ENCODE peak calls at places on chromosome 15, in nine cellular contexts. One of them, this sample, is unnamed.
A peak's percentile ranks its signal among the peaks of the same experiment; 100 is the strongest.

GRCh38 chr15:40331637-40332036 is 8.1 kb downstream of the INAFM2 start:
- DNase-seq in NCI-H1417: no peak
- DNase-seq in NCI-H524: no peak
- DNase-seq in fibroblast of lung: no peak
- DNase-seq in COR-L47: no peak
- DNase-seq in C1 segment of cervical spinal cord: no peak
- DNase-seq in activated CD4-positive, CD25-positive, alpha-beta regulatory T cell: no peak
- DNase-seq in stimulated activated CD4-positive, alpha-beta T cell treated with anti-CD3 and anti-CD28 coated beads, Interleukin-4, amount 100 ng/mL, for 24 hours: no peak
- DNase-seq in GM23248: no peak
- DNase-seq in this sample: no peak

GRCh38 chr15:65833501-65834220 is 35.6 kb upstream of the RAB11A start:
- DNase-seq in NCI-H1417: peak; percentile 92
- DNase-seq in NCI-H524: peak; percentile 19
- DNase-seq in fibroblast of lung: no peak
- DNase-seq in COR-L47: peak; percentile 70
- DNase-seq in C1 segment of cervical spinal cord: no peak
- DNase-seq in activated CD4-positive, CD25-positive, alpha-beta regulatory T cell: no peak
- DNase-seq in stimulated activated CD4-positive, alpha-beta T cell treated with anti-CD3 and anti-CD28 coated beads, Interleukin-4, amount 100 ng/mL, for 24 hours: peak; percentile 39
- DNase-seq in GM23248: no peak
- DNase-seq in this sample: no peak

GRCh38 chr15:98525625-98526024 is 122.7 kb upstream of the IGF1R start:
- DNase-seq in NCI-H1417: no peak
- DNase-seq in NCI-H524: no peak
- DNase-seq in fibroblast of lung: no peak
- DNase-seq in COR-L47: no peak
- DNase-seq in C1 segment of cervical spinal cord: no peak
- DNase-seq in activated CD4-positive, CD25-positive, alpha-beta regulatory T cell: no peak
- DNase-seq in stimulated activated CD4-positive, alpha-beta T cell treated with anti-CD3 and anti-CD28 coated beads, Interleukin-4, amount 100 ng/mL, for 24 hours: no peak
- DNase-seq in GM23248: peak; percentile 22
- DNase-seq in this sample: no peak

GRCh38 chr15:40265875-40266274 is 17.0 kb downstream of the ANKRD63 start:
- DNase-seq in NCI-H1417: no peak
- DNase-seq in NCI-H524: no peak
- DNase-seq in fibroblast of lung: no peak
- DNase-seq in COR-L47: no peak
- DNase-seq in C1 segment of cervical spinal cord: no peak
- DNase-seq in activated CD4-positive, CD25-positive, alpha-beta regulatory T cell: no peak
- DNase-seq in stimulated activated CD4-positive, alpha-beta T cell treated with anti-CD3 and anti-CD28 coated beads, Interleukin-4, amount 100 ng/mL, for 24 hours: no peak
- DNase-seq in GM23248: no peak
- DNase-seq in this sample: no peak

GRCh38 chr15:69319384-69320375 is 21.0 kb downstream of the PAQR5 start:
- DNase-seq in NCI-H1417: no peak
- DNase-seq in NCI-H524: no peak
- DNase-seq in fibroblast of lung: no peak
- DNase-seq in COR-L47: no peak
- DNase-seq in C1 segment of cervical spinal cord: no peak
- DNase-seq in activated CD4-positive, CD25-positive, alpha-beta regulatory T cell: no peak
- DNase-seq in stimulated activated CD4-positive, alpha-beta T cell treated with anti-CD3 and anti-CD28 coated beads, Interleukin-4, amount 100 ng/mL, for 24 hours: no peak
- DNase-seq in GM23248: no peak
- DNase-seq in this sample: no peak

GRCh38 chr15:98745650-98746374 is 97.5 kb downstream of the IGF1R start:
- DNase-seq in NCI-H1417: no peak
- DNase-seq in NCI-H524: no peak
- DNase-seq in fibroblast of lung: peak; percentile 76
- DNase-seq in COR-L47: no peak
- DNase-seq in C1 segment of cervical spinal cord: no peak
- DNase-seq in activated CD4-positive, CD25-positive, alpha-beta regulatory T cell: no peak
- DNase-seq in stimulated activated CD4-positive, alpha-beta T cell treated with anti-CD3 and anti-CD28 coated beads, Interleukin-4, amount 100 ng/mL, for 24 hours: no peak
- DNase-seq in GM23248: no peak
- DNase-seq in this sample: no peak

GRCh38 chr15:73010154-73011152 is 41.8 kb upstream of the NEO1 start:
- DNase-seq in NCI-H1417: no peak
- DNase-seq in NCI-H524: no peak
- DNase-seq in fibroblast of lung: no peak
- DNase-seq in COR-L47: no peak
- DNase-seq in C1 segment of cervical spinal cord: no peak
- DNase-seq in activated CD4-positive, CD25-positive, alpha-beta regulatory T cell: no peak
- DNase-seq in stimulated activated CD4-positive, alpha-beta T cell treated with anti-CD3 and anti-CD28 coated beads, Interleukin-4, amount 100 ng/mL, for 24 hours: no peak
- DNase-seq in GM23248: peak; percentile 43
- DNase-seq in this sample: no peak

GRCh38 chr15:76503804-76504203 is 167.2 kb downstream of the ISL2 start:
- DNase-seq in NCI-H1417: no peak
- DNase-seq in NCI-H524: no peak
- DNase-seq in fibroblast of lung: no peak
- DNase-seq in COR-L47: no peak
- DNase-seq in C1 segment of cervical spinal cord: no peak
- DNase-seq in activated CD4-positive, CD25-positive, alpha-beta regulatory T cell: no peak
- DNase-seq in stimulated activated CD4-positive, alpha-beta T cell treated with anti-CD3 and anti-CD28 coated beads, Interleukin-4, amount 100 ng/mL, for 24 hours: no peak
- DNase-seq in GM23248: no peak
- DNase-seq in this sample: no peak

GRCh38 chr15:45354711-45355110 is 23.6 kb downstream of the GATM start:
- DNase-seq in NCI-H1417: no peak
- DNase-seq in NCI-H524: no peak
- DNase-seq in fibroblast of lung: no peak
- DNase-seq in COR-L47: no peak
- DNase-seq in C1 segment of cervical spinal cord: no peak
- DNase-seq in activated CD4-positive, CD25-positive, alpha-beta regulatory T cell: no peak
- DNase-seq in stimulated activated CD4-positive, alpha-beta T cell treated with anti-CD3 and anti-CD28 coated beads, Interleukin-4, amount 100 ng/mL, for 24 hours: no peak
- DNase-seq in GM23248: no peak
- DNase-seq in this sample: no peak

GRCh38 chr15:66834863-66835557 is 133.0 kb downstream of the SMAD6 start:
- DNase-seq in NCI-H1417: no peak
- DNase-seq in NCI-H524: no peak
- DNase-seq in fibroblast of lung: peak; percentile 29
- DNase-seq in COR-L47: no peak
- DNase-seq in C1 segment of cervical spinal cord: no peak
- DNase-seq in activated CD4-positive, CD25-positive, alpha-beta regulatory T cell: no peak
- DNase-seq in stimulated activated CD4-positive, alpha-beta T cell treated with anti-CD3 and anti-CD28 coated beads, Interleukin-4, amount 100 ng/mL, for 24 hours: no peak
- DNase-seq in GM23248: no peak
- DNase-seq in this sample: no peak

GRCh38 chr15:40238927-40239591 is at the start of gene PAK6:
- DNase-seq in NCI-H1417: peak; percentile 70
- DNase-seq in NCI-H524: no peak
- DNase-seq in fibroblast of lung: peak; percentile 64
- DNase-seq in COR-L47: peak; percentile 64
- DNase-seq in C1 segment of cervical spinal cord: no peak
- DNase-seq in activated CD4-positive, CD25-positive, alpha-beta regulatory T cell: no peak
- DNase-seq in stimulated activated CD4-positive, alpha-beta T cell treated with anti-CD3 and anti-CD28 coated beads, Interleukin-4, amount 100 ng/mL, for 24 hours: peak; percentile 45
- DNase-seq in GM23248: peak; percentile 90
- DNase-seq in this sample: no peak

GRCh38 chr15:63668601-63669000 is 71.4 kb downstream of the FBXL22 start:
- DNase-seq in NCI-H1417: no peak
- DNase-seq in NCI-H524: no peak
- DNase-seq in fibroblast of lung: no peak
- DNase-seq in COR-L47: no peak
- DNase-seq in C1 segment of cervical spinal cord: no peak
- DNase-seq in activated CD4-positive, CD25-positive, alpha-beta regulatory T cell: no peak
- DNase-seq in stimulated activated CD4-positive, alpha-beta T cell treated with anti-CD3 and anti-CD28 coated beads, Interleukin-4, amount 100 ng/mL, for 24 hours: no peak
- DNase-seq in GM23248: no peak
- DNase-seq in this sample: no peak

GRCh38 chr15:45795487-45796069 is 160.7 kb downstream of the SQOR start:
- DNase-seq in NCI-H1417: peak; percentile 89
- DNase-seq in NCI-H524: peak; percentile 95
- DNase-seq in fibroblast of lung: no peak
- DNase-seq in COR-L47: peak; percentile 82
- DNase-seq in C1 segment of cervical spinal cord: no peak
- DNase-seq in activated CD4-positive, CD25-positive, alpha-beta regulatory T cell: no peak
- DNase-seq in stimulated activated CD4-positive, alpha-beta T cell treated with anti-CD3 and anti-CD28 coated beads, Interleukin-4, amount 100 ng/mL, for 24 hours: no peak
- DNase-seq in GM23248: peak; percentile 38
- DNase-seq in this sample: no peak

GRCh38 chr15:62287066-62287857 is 122.2 kb upstream of the C2CD4B start:
- DNase-seq in NCI-H1417: peak; percentile 19
- DNase-seq in NCI-H524: no peak
- DNase-seq in fibroblast of lung: no peak
- DNase-seq in COR-L47: no peak
- DNase-seq in C1 segment of cervical spinal cord: no peak
- DNase-seq in activated CD4-positive, CD25-positive, alpha-beta regulatory T cell: no peak
- DNase-seq in stimulated activated CD4-positive, alpha-beta T cell treated with anti-CD3 and anti-CD28 coated beads, Interleukin-4, amount 100 ng/mL, for 24 hours: no peak
- DNase-seq in GM23248: peak; percentile 39
- DNase-seq in this sample: no peak

GRCh38 chr15:71433402-71433801 is 318.1 kb downstream of the THSD4 start:
- DNase-seq in NCI-H1417: no peak
- DNase-seq in NCI-H524: no peak
- DNase-seq in fibroblast of lung: no peak
- DNase-seq in COR-L47: no peak
- DNase-seq in C1 segment of cervical spinal cord: no peak
- DNase-seq in activated CD4-positive, CD25-positive, alpha-beta regulatory T cell: no peak
- DNase-seq in stimulated activated CD4-positive, alpha-beta T cell treated with anti-CD3 and anti-CD28 coated beads, Interleukin-4, amount 100 ng/mL, for 24 hours: no peak
- DNase-seq in GM23248: no peak
- DNase-seq in this sample: no peak

GRCh38 chr15:31867536-31868442 is 162.5 kb upstream of the CHRNA7 start:
- DNase-seq in NCI-H1417: peak; percentile 74
- DNase-seq in NCI-H524: peak; percentile 28
- DNase-seq in fibroblast of lung: peak; percentile 27
- DNase-seq in COR-L47: peak; percentile 51
- DNase-seq in C1 segment of cervical spinal cord: peak; percentile 29
- DNase-seq in activated CD4-positive, CD25-positive, alpha-beta regulatory T cell: peak; percentile 8
- DNase-seq in stimulated activated CD4-positive, alpha-beta T cell treated with anti-CD3 and anti-CD28 coated beads, Interleukin-4, amount 100 ng/mL, for 24 hours: peak; percentile 57
- DNase-seq in GM23248: peak; percentile 61
- DNase-seq in this sample: peak; percentile 36

GRCh38 chr15:91142097-91142744 is 42.2 kb downstream of the SV2B start:
- DNase-seq in NCI-H1417: peak; percentile 44
- DNase-seq in NCI-H524: no peak
- DNase-seq in fibroblast of lung: no peak
- DNase-seq in COR-L47: peak; percentile 6
- DNase-seq in C1 segment of cervical spinal cord: no peak
- DNase-seq in activated CD4-positive, CD25-positive, alpha-beta regulatory T cell: no peak
- DNase-seq in stimulated activated CD4-positive, alpha-beta T cell treated with anti-CD3 and anti-CD28 coated beads, Interleukin-4, amount 100 ng/mL, for 24 hours: no peak
- DNase-seq in GM23248: peak; percentile 7
- DNase-seq in this sample: no peak

GRCh38 chr15:67820992-67821783 is 4.1 kb upstream of the SKOR1 start:
- DNase-seq in NCI-H1417: peak; percentile 51
- DNase-seq in NCI-H524: no peak
- DNase-seq in fibroblast of lung: peak; percentile 54
- DNase-seq in COR-L47: no peak
- DNase-seq in C1 segment of cervical spinal cord: no peak
- DNase-seq in activated CD4-positive, CD25-positive, alpha-beta regulatory T cell: no peak
- DNase-seq in stimulated activated CD4-positive, alpha-beta T cell treated with anti-CD3 and anti-CD28 coated beads, Interleukin-4, amount 100 ng/mL, for 24 hours: no peak
- DNase-seq in GM23248: peak; percentile 66
- DNase-seq in this sample: no peak

GRCh38 chr15:31332681-31333071 is 6.0 kb downstream of the KLF13 start:
- DNase-seq in NCI-H1417: no peak
- DNase-seq in NCI-H524: no peak
- DNase-seq in fibroblast of lung: no peak
- DNase-seq in COR-L47: no peak
- DNase-seq in C1 segment of cervical spinal cord: no peak
- DNase-seq in activated CD4-positive, CD25-positive, alpha-beta regulatory T cell: no peak
- DNase-seq in stimulated activated CD4-positive, alpha-beta T cell treated with anti-CD3 and anti-CD28 coated beads, Interleukin-4, amount 100 ng/mL, for 24 hours: no peak
- DNase-seq in GM23248: no peak
- DNase-seq in this sample: no peak

GRCh38 chr15:64732156-64732860 is 43.1 kb downstream of the RBPMS2 start:
- DNase-seq in NCI-H1417: no peak
- DNase-seq in NCI-H524: no peak
- DNase-seq in fibroblast of lung: no peak
- DNase-seq in COR-L47: no peak
- DNase-seq in C1 segment of cervical spinal cord: no peak
- DNase-seq in activated CD4-positive, CD25-positive, alpha-beta regulatory T cell: no peak
- DNase-seq in stimulated activated CD4-positive, alpha-beta T cell treated with anti-CD3 and anti-CD28 coated beads, Interleukin-4, amount 100 ng/mL, for 24 hours: no peak
- DNase-seq in GM23248: no peak
- DNase-seq in this sample: no peak

GRCh38 chr15:36429707-36430106 is 149.7 kb upstream of the CDIN1 start:
- DNase-seq in NCI-H1417: no peak
- DNase-seq in NCI-H524: no peak
- DNase-seq in fibroblast of lung: peak; percentile 34
- DNase-seq in COR-L47: no peak
- DNase-seq in C1 segment of cervical spinal cord: no peak
- DNase-seq in activated CD4-positive, CD25-positive, alpha-beta regulatory T cell: no peak
- DNase-seq in stimulated activated CD4-positive, alpha-beta T cell treated with anti-CD3 and anti-CD28 coated beads, Interleukin-4, amount 100 ng/mL, for 24 hours: no peak
- DNase-seq in GM23248: no peak
- DNase-seq in this sample: no peak

GRCh38 chr15:52557242-52557641 is 11.6 kb downstream of the ARPP19 start:
- DNase-seq in NCI-H1417: no peak
- DNase-seq in NCI-H524: no peak
- DNase-seq in fibroblast of lung: peak; percentile 58
- DNase-seq in COR-L47: no peak
- DNase-seq in C1 segment of cervical spinal cord: no peak
- DNase-seq in activated CD4-positive, CD25-positive, alpha-beta regulatory T cell: no peak
- DNase-seq in stimulated activated CD4-positive, alpha-beta T cell treated with anti-CD3 and anti-CD28 coated beads, Interleukin-4, amount 100 ng/mL, for 24 hours: no peak
- DNase-seq in GM23248: peak; percentile 47
- DNase-seq in this sample: no peak

GRCh38 chr15:67685008-67685599 is 140.2 kb upstream of the SKOR1 start:
- DNase-seq in NCI-H1417: peak; percentile 72
- DNase-seq in NCI-H524: no peak
- DNase-seq in fibroblast of lung: peak; percentile 50
- DNase-seq in COR-L47: peak; percentile 29
- DNase-seq in C1 segment of cervical spinal cord: no peak
- DNase-seq in activated CD4-positive, CD25-positive, alpha-beta regulatory T cell: no peak
- DNase-seq in stimulated activated CD4-positive, alpha-beta T cell treated with anti-CD3 and anti-CD28 coated beads, Interleukin-4, amount 100 ng/mL, for 24 hours: no peak
- DNase-seq in GM23248: peak; percentile 62
- DNase-seq in this sample: peak; percentile 12

GRCh38 chr15:88232771-88233170 is 23.8 kb downstream of the NTRK3 start:
- DNase-seq in NCI-H1417: no peak
- DNase-seq in NCI-H524: no peak
- DNase-seq in fibroblast of lung: no peak
- DNase-seq in COR-L47: no peak
- DNase-seq in C1 segment of cervical spinal cord: no peak
- DNase-seq in activated CD4-positive, CD25-positive, alpha-beta regulatory T cell: no peak
- DNase-seq in stimulated activated CD4-positive, alpha-beta T cell treated with anti-CD3 and anti-CD28 coated beads, Interleukin-4, amount 100 ng/mL, for 24 hours: no peak
- DNase-seq in GM23248: no peak
- DNase-seq in this sample: no peak

GRCh38 chr15:57861039-57861638 is 154.6 kb downstream of the POLR2M start:
- DNase-seq in NCI-H1417: peak; percentile 87
- DNase-seq in NCI-H524: peak; percentile 65
- DNase-seq in fibroblast of lung: peak; percentile 46
- DNase-seq in COR-L47: peak; percentile 11
- DNase-seq in C1 segment of cervical spinal cord: no peak
- DNase-seq in activated CD4-positive, CD25-positive, alpha-beta regulatory T cell: no peak
- DNase-seq in stimulated activated CD4-positive, alpha-beta T cell treated with anti-CD3 and anti-CD28 coated beads, Interleukin-4, amount 100 ng/mL, for 24 hours: peak; percentile 37
- DNase-seq in GM23248: peak; percentile 67
- DNase-seq in this sample: peak; percentile 59

GRCh38 chr15:54462511-54462913 is 484.3 kb downstream of the UNC13C start:
- DNase-seq in NCI-H1417: no peak
- DNase-seq in NCI-H524: no peak
- DNase-seq in fibroblast of lung: no peak
- DNase-seq in COR-L47: no peak
- DNase-seq in C1 segment of cervical spinal cord: no peak
- DNase-seq in activated CD4-positive, CD25-positive, alpha-beta regulatory T cell: no peak
- DNase-seq in stimulated activated CD4-positive, alpha-beta T cell treated with anti-CD3 and anti-CD28 coated beads, Interleukin-4, amount 100 ng/mL, for 24 hours: no peak
- DNase-seq in GM23248: no peak
- DNase-seq in this sample: no peak

GRCh38 chr15:25236143-25236860 is 202.5 kb downstream of the UBE3A start:
- DNase-seq in NCI-H1417: no peak
- DNase-seq in NCI-H524: no peak
- DNase-seq in fibroblast of lung: no peak
- DNase-seq in COR-L47: no peak
- DNase-seq in C1 segment of cervical spinal cord: no peak
- DNase-seq in activated CD4-positive, CD25-positive, alpha-beta regulatory T cell: no peak
- DNase-seq in stimulated activated CD4-positive, alpha-beta T cell treated with anti-CD3 and anti-CD28 coated beads, Interleukin-4, amount 100 ng/mL, for 24 hours: no peak
- DNase-seq in GM23248: no peak
- DNase-seq in this sample: no peak

This sample was measured in fibroblast of the conjunctiva.